ENCODE peak calls at places on chromosomes 13 and 19, in nine cellular contexts. V, Y, P, G, O, A, E, B and K are unnamed samples.
A peak's percentile ranks its signal among the peaks of the same experiment; 100 is the strongest.

GRCh38 chr13:110640591-110641029 is 25.3 kb downstream of the NAXD start:
- DNase-seq in V (no peak), G (no peak), Y (no peak), A (no peak), B (no peak), O (no peak), E (peak; percentile 12), P (no peak), K (no peak)

GRCh38 chr13:65540064-65540635 is 1690.0 kb downstream of the PCDH9 start:
- DNase-seq in O (peak; percentile 27), A (no peak), B (no peak), G (no peak), P (no peak), V (no peak), E (peak; percentile 8), Y (no peak), K (no peak)

GRCh38 chr19:5799247-5800241 is 5.3 kb upstream of the NRTN start:
- DNase-seq in Y (no peak), B (no peak), V (no peak), A (no peak), G (no peak), P (no peak), O (no peak), E (no peak), K (no peak)

GRCh38 chr19:46361915-46362314 is 15.0 kb downstream of the PPP5C start:
- DNase-seq in E (no peak), B (peak; percentile 71), A (no peak), O (no peak), Y (no peak), P (no peak), G (no peak), V (no peak), K (no peak)

GRCh38 chr13:110185696-110186095 is 121.3 kb downstream of the COL4A1 start:
- DNase-seq in O (no peak), E (no peak), Y (no peak), G (peak; percentile 61), A (no peak), B (no peak), P (no peak), V (peak; percentile 81), K (no peak)

GRCh38 chr19:18990128-18990708 is 43.1 kb downstream of the SUGP2 start:
- DNase-seq in A (no peak), G (no peak), V (no peak), E (no peak), O (no peak), Y (no peak), B (no peak), P (no peak), K (no peak)

GRCh38 chr13:23953860-23954512 is 56.7 kb upstream of the C1QTNF9B start:
- DNase-seq in V (no peak), B (no peak), A (no peak), G (no peak), O (no peak), Y (no peak), P (no peak), E (no peak), K (no peak)

GRCh38 chr19:41774515-41774980 is 19.2 kb downstream of the CEACAM6 start:
- DNase-seq in P (no peak), G (no peak), A (no peak), B (peak; percentile 46), V (no peak), O (peak; percentile 96), E (no peak), Y (no peak), K (no peak)

GRCh38 chr19:2479556-2480194 is 3.7 kb downstream of the GADD45B start:
- DNase-seq in A (no peak), G (no peak), B (no peak), E (no peak), Y (no peak), V (no peak), P (no peak), O (no peak), K (no peak)

GRCh38 chr13:114151565-114152284 is 19.3 kb upstream of the RASA3 start:
- DNase-seq in V (no peak), P (no peak), A (peak; percentile 55), E (no peak), B (peak; percentile 59), G (no peak), O (peak; percentile 94), Y (no peak), K (no peak)

GRCh38 chr13:106230450-106230849 is 305.0 kb downstream of the EFNB2 start:
- DNase-seq in P (no peak), G (peak; percentile 19), E (peak; percentile 75), Y (no peak), B (no peak), V (no peak), O (peak; percentile 82), A (no peak), K (peak; percentile 23)